ENCODE peak calls at places on chromosomes 4 and X, in seven cellular contexts. One of them, this sample, is unnamed.

GRCh38 chr4:76640252-76640925 is 205.4 kb downstream of the SHROOM3 start:
- DNase-seq in lung microvascular endothelial cell: no peak
- DNase-seq in HEK293T: no peak
- DNase-seq in hippocampal formation: no peak
- DNase-seq in LoVo: no peak
- DNase-seq in epithelial cell of esophagus: peak
- DNase-seq in iris pigment epithelial cell: no peak
- DNase-seq in this sample: no peak

GRCh38 chr4:124432500-124432899 is 280.0 kb downstream of the ANKRD50 start:
- DNase-seq in lung microvascular endothelial cell: peak
- DNase-seq in HEK293T: no peak
- DNase-seq in hippocampal formation: no peak
- DNase-seq in LoVo: peak
- DNase-seq in epithelial cell of esophagus: peak
- DNase-seq in iris pigment epithelial cell: peak
- DNase-seq in this sample: no peak

GRCh38 chr4:155828628-155829027 is 37.4 kb downstream of the ASIC5 start:
- DNase-seq in lung microvascular endothelial cell: no peak
- DNase-seq in HEK293T: no peak
- DNase-seq in hippocampal formation: no peak
- DNase-seq in LoVo: no peak
- DNase-seq in epithelial cell of esophagus: no peak
- DNase-seq in iris pigment epithelial cell: peak
- DNase-seq in this sample: no peak

GRCh38 chrX:21963736-21964135 is 23.2 kb downstream of the SMS start:
- DNase-seq in lung microvascular endothelial cell: no peak
- DNase-seq in HEK293T: no peak
- DNase-seq in hippocampal formation: no peak
- DNase-seq in LoVo: no peak
- DNase-seq in epithelial cell of esophagus: no peak
- DNase-seq in iris pigment epithelial cell: peak
- DNase-seq in this sample: no peak

GRCh38 chr4:56575820-56576429 is 70.3 kb downstream of the ARL9 start:
- DNase-seq in lung microvascular endothelial cell: peak
- DNase-seq in HEK293T: peak
- DNase-seq in hippocampal formation: no peak
- DNase-seq in LoVo: peak
- DNase-seq in epithelial cell of esophagus: peak
- DNase-seq in iris pigment epithelial cell: peak
- DNase-seq in this sample: no peak

GRCh38 chr4:127967141-127967775 is 2.1 kb downstream of the ABHD18 start:
- DNase-seq in lung microvascular endothelial cell: no peak
- DNase-seq in HEK293T: no peak
- DNase-seq in hippocampal formation: no peak
- DNase-seq in LoVo: no peak
- DNase-seq in epithelial cell of esophagus: peak
- DNase-seq in iris pigment epithelial cell: peak
- DNase-seq in this sample: no peak

GRCh38 chr4:11106190-11106589 is 322.5 kb downstream of the HS3ST1 start:
- DNase-seq in lung microvascular endothelial cell: no peak
- DNase-seq in HEK293T: no peak
- DNase-seq in hippocampal formation: no peak
- DNase-seq in LoVo: no peak
- DNase-seq in epithelial cell of esophagus: peak
- DNase-seq in iris pigment epithelial cell: peak
- DNase-seq in this sample: no peak

GRCh38 chr4:38567448-38567847 is 96.6 kb upstream of the KLF3 start:
- DNase-seq in lung microvascular endothelial cell: no peak
- DNase-seq in HEK293T: no peak
- DNase-seq in hippocampal formation: no peak
- DNase-seq in LoVo: no peak
- DNase-seq in epithelial cell of esophagus: peak
- DNase-seq in iris pigment epithelial cell: peak
- DNase-seq in this sample: no peak

GRCh38 chr4:133130171-133130570 is 18.9 kb upstream of the PCDH10 start:
- DNase-seq in lung microvascular endothelial cell: no peak
- DNase-seq in HEK293T: no peak
- DNase-seq in hippocampal formation: no peak
- DNase-seq in LoVo: no peak
- DNase-seq in epithelial cell of esophagus: no peak
- DNase-seq in iris pigment epithelial cell: peak
- DNase-seq in this sample: no peak

GRCh38 chrX:119427024-119427794 is 28.1 kb downstream of the SLC25A43 start:
- DNase-seq in lung microvascular endothelial cell: peak
- DNase-seq in HEK293T: no peak
- DNase-seq in hippocampal formation: peak
- DNase-seq in LoVo: no peak
- DNase-seq in epithelial cell of esophagus: no peak
- DNase-seq in iris pigment epithelial cell: peak
- DNase-seq in this sample: peak

GRCh38 chr4:111064342-111064993 is 441.6 kb upstream of the PITX2 start:
- DNase-seq in lung microvascular endothelial cell: no peak
- DNase-seq in HEK293T: no peak
- DNase-seq in hippocampal formation: no peak
- DNase-seq in LoVo: peak
- DNase-seq in epithelial cell of esophagus: peak
- DNase-seq in iris pigment epithelial cell: peak
- DNase-seq in this sample: no peak

GRCh38 chrX:121221321-121221977 is 174.0 kb downstream of the GLUD2 start:
- DNase-seq in lung microvascular endothelial cell: no peak
- DNase-seq in HEK293T: no peak
- DNase-seq in hippocampal formation: no peak
- DNase-seq in LoVo: no peak
- DNase-seq in epithelial cell of esophagus: peak
- DNase-seq in iris pigment epithelial cell: no peak
- DNase-seq in this sample: no peak

GRCh38 chr4:138835833-138836521 is 179.6 kb upstream of the NOCT start:
- DNase-seq in lung microvascular endothelial cell: peak
- DNase-seq in HEK293T: no peak
- DNase-seq in hippocampal formation: no peak
- DNase-seq in LoVo: peak
- DNase-seq in epithelial cell of esophagus: peak
- DNase-seq in iris pigment epithelial cell: peak
- DNase-seq in this sample: no peak

GRCh38 chrX:15242899-15243555 is 26.9 kb downstream of the ASB9 start:
- DNase-seq in lung microvascular endothelial cell: peak
- DNase-seq in HEK293T: peak
- DNase-seq in hippocampal formation: peak
- DNase-seq in LoVo: peak
- DNase-seq in epithelial cell of esophagus: peak
- DNase-seq in iris pigment epithelial cell: peak
- DNase-seq in this sample: no peak

GRCh38 chr4:133921280-133922195 is 280.1 kb downstream of the PABPC4L start:
- DNase-seq in lung microvascular endothelial cell: no peak
- DNase-seq in HEK293T: no peak
- DNase-seq in hippocampal formation: no peak
- DNase-seq in LoVo: no peak
- DNase-seq in epithelial cell of esophagus: peak
- DNase-seq in iris pigment epithelial cell: peak
- DNase-seq in this sample: no peak

GRCh38 chrX:135435139-135435922 is 13.6 kb downstream of the SMIM10L2A start:
- DNase-seq in lung microvascular endothelial cell: no peak
- DNase-seq in HEK293T: no peak
- DNase-seq in hippocampal formation: no peak
- DNase-seq in LoVo: no peak
- DNase-seq in epithelial cell of esophagus: no peak
- DNase-seq in iris pigment epithelial cell: no peak
- DNase-seq in this sample: no peak

GRCh38 chr4:127708985-127709384 is 21.2 kb upstream of the SLC25A31 start:
- DNase-seq in lung microvascular endothelial cell: peak
- DNase-seq in HEK293T: no peak
- DNase-seq in hippocampal formation: no peak
- DNase-seq in LoVo: peak
- DNase-seq in epithelial cell of esophagus: peak
- DNase-seq in iris pigment epithelial cell: peak
- DNase-seq in this sample: no peak

GRCh38 chrX:103554687-103555417 is 30.5 kb upstream of the TCEAL4 start:
- DNase-seq in lung microvascular endothelial cell: peak
- DNase-seq in HEK293T: peak
- DNase-seq in hippocampal formation: peak
- DNase-seq in LoVo: no peak
- DNase-seq in epithelial cell of esophagus: peak
- DNase-seq in iris pigment epithelial cell: peak
- DNase-seq in this sample: peak

GRCh38 chr4:10554694-10555093 is 97.5 kb upstream of the ZNF518B start:
- DNase-seq in lung microvascular endothelial cell: peak
- DNase-seq in HEK293T: peak
- DNase-seq in hippocampal formation: peak
- DNase-seq in LoVo: peak
- DNase-seq in epithelial cell of esophagus: peak
- DNase-seq in iris pigment epithelial cell: peak
- DNase-seq in this sample: peak

GRCh38 chrX:153971124-153971631 is 440 bp downstream of the HCFC1 start:
- DNase-seq in lung microvascular endothelial cell: peak
- DNase-seq in HEK293T: peak
- DNase-seq in hippocampal formation: peak
- DNase-seq in LoVo: peak
- DNase-seq in epithelial cell of esophagus: peak
- DNase-seq in iris pigment epithelial cell: peak
- DNase-seq in this sample: peak

GRCh38 chr4:40995850-40996249 is 218.5 kb downstream of the APBB2 start:
- DNase-seq in lung microvascular endothelial cell: no peak
- DNase-seq in HEK293T: no peak
- DNase-seq in hippocampal formation: no peak
- DNase-seq in LoVo: no peak
- DNase-seq in epithelial cell of esophagus: no peak
- DNase-seq in iris pigment epithelial cell: peak
- DNase-seq in this sample: no peak

This sample was measured in amygdala.